ENCODE peak calls at places on chromosomes 16 and 17, in five cellular contexts. B, J, Y, M and T are unnamed samples.

GRCh38 chr16:16045311-16045710 is 95.9 kb downstream of the ABCC1 start:
- DNase-seq in B (no peak), J (no peak), Y (no peak), M (no peak), T (no peak)

GRCh38 chr17:66354981-66355380 is 52.6 kb downstream of the PRKCA start:
- DNase-seq in B (no peak), J (peak; percentile 62), Y (no peak), M (no peak), T (no peak)

GRCh38 chr17:62797959-62798358 is 10.2 kb downstream of the MARCHF10 start:
- DNase-seq in B (no peak), J (no peak), Y (no peak), M (no peak), T (no peak)

GRCh38 chr16:31141489-31142108 is 6.1 kb upstream of the PRSS8 start:
- DNase-seq in B (no peak), J (peak; percentile 39), Y (no peak), M (peak; percentile 15), T (peak; percentile 70)

GRCh38 chr17:68175416-68175815 is 72.4 kb upstream of the AMZ2 start:
- DNase-seq in B (no peak), J (no peak), Y (no peak), M (no peak), T (no peak)

GRCh38 chr16:2925951-2926659 is 14.4 kb downstream of the FLYWCH1 start:
- DNase-seq in B (no peak), J (no peak), Y (no peak), M (no peak), T (no peak)

GRCh38 chr17:74842599-74843351 is 16.9 kb downstream of the GRIN2C start:
- DNase-seq in B (no peak), J (peak; percentile 89), Y (peak; percentile 52), M (no peak), T (peak; percentile 92)

GRCh38 chr17:59311051-59311468 is 20.4 kb upstream of the YPEL2 start:
- DNase-seq in B (peak; percentile 40), J (peak; percentile 79), Y (peak; percentile 60), M (peak; percentile 76), T (no peak)

GRCh38 chr17:78694805-78695531 is 87.1 kb downstream of the CYTH1 start:
- DNase-seq in B (no peak), J (no peak), Y (no peak), M (no peak), T (no peak)

GRCh38 chr17:79645022-79645776 is 34.3 kb upstream of the RBFOX3 start:
- DNase-seq in B (no peak), J (no peak), Y (no peak), M (no peak), T (peak; percentile 50)

GRCh38 chr17:58215685-58216084 is 3.4 kb downstream of the MKS1 start:
- DNase-seq in B (no peak), J (no peak), Y (no peak), M (no peak), T (no peak)

GRCh38 chr17:77606865-77607210 is 351.7 kb upstream of the TNRC6C start:
- DNase-seq in B (no peak), J (no peak), Y (no peak), M (no peak), T (no peak)

GRCh38 chr17:77884967-77885641 is 73.4 kb upstream of the TNRC6C start:
- DNase-seq in B (no peak), J (no peak), Y (no peak), M (no peak), T (no peak)